ENCODE peak calls at places on chromosomes 4 and X, in four cellular contexts. O, E, A and Z are unnamed samples.

GRCh38 chrX:57680160-57680559 is at the start of gene NLRP2B:
- DNase-seq in A (no peak), O (no peak), E (no peak), Z (no peak)

GRCh38 chr4:121668368-121669162 is 28.2 kb downstream of the ANXA5 start:
- DNase-seq in O (no peak), A (no peak), E (no peak), Z (no peak)

GRCh38 chr4:108342325-108342986 is 173.7 kb upstream of the LEF1 start:
- DNase-seq in A (no peak), O (no peak), E (no peak), Z (no peak)

GRCh38 chr4:95317124-95317820 is 231.5 kb downstream of the UNC5C start:
- DNase-seq in E (no peak), O (no peak), A (no peak), Z (no peak)

GRCh38 chrX:131671714-131672113 is 127.8 kb downstream of the OR13H1 start:
- DNase-seq in A (no peak), O (no peak), E (no peak), Z (no peak)

GRCh38 chrX:11399481-11399880 is 106.3 kb downstream of the AMELX start:
- DNase-seq in A (no peak), E (no peak), O (no peak), Z (no peak)

GRCh38 chr4:117478702-117479101 is 393.3 kb upstream of the TRAM1L1 start:
- DNase-seq in O (no peak), A (no peak), E (no peak), Z (no peak)

GRCh38 chr4:183240581-183241321 is 79.3 kb downstream of the CLDN22 start:
- DNase-seq in O (peak; percentile 76), A (peak; percentile 40), E (no peak), Z (no peak)

GRCh38 chrX:2710041-2710471 is 19.0 kb downstream of the CD99 start:
- DNase-seq in O (peak; percentile 61), A (no peak), E (no peak), Z (no peak)

GRCh38 chr4:47829438-47829837 is 8.4 kb downstream of the CORIN start:
- DNase-seq in E (no peak), O (no peak), A (no peak), Z (no peak)

GRCh38 chr4:42568610-42569207 is 88.2 kb downstream of the ATP8A1 start:
- DNase-seq in E (peak; percentile 61), A (peak; percentile 49), O (peak; percentile 82), Z (no peak)

GRCh38 chr4:17577660-17578481 is 873 bp downstream of the LAP3 start:
- DNase-seq in A (peak; percentile 30), O (peak; percentile 61), E (peak; percentile 34), Z (peak; percentile 15)

GRCh38 chr4:52643846-52644245 is 15.3 kb downstream of the USP46 start:
- DNase-seq in A (peak; percentile 51), E (peak; percentile 58), O (no peak), Z (peak; percentile 77)

GRCh38 chr4:169024762-169025161 is 14.7 kb upstream of the CBR4 start:
- DNase-seq in E (no peak), O (no peak), A (no peak), Z (no peak)

GRCh38 chr4:22754091-22754490 is 61.4 kb downstream of the GBA3 start:
- DNase-seq in O (no peak), E (no peak), A (no peak), Z (no peak)

GRCh38 chr4:45554423-45554822 is 569.4 kb downstream of the GABRG1 start:
- DNase-seq in O (no peak), E (no peak), A (no peak), Z (no peak)

GRCh38 chrX:38232287-38232686 is 11.6 kb upstream of the SRPX start:
- DNase-seq in E (no peak), O (no peak), A (no peak), Z (no peak)

GRCh38 chr4:25161599-25161960 is 1.3 kb upstream of the SEPSECS start:
- DNase-seq in E (no peak), O (no peak), A (no peak), Z (no peak)

GRCh38 chrX:39869846-39870601 is 227.7 kb downstream of the BCOR start:
- DNase-seq in O (no peak), A (no peak), E (no peak), Z (no peak)

GRCh38 chrX:44871114-44871645 is 1.8 kb upstream of the KDM6A start:
- DNase-seq in A (no peak), E (no peak), O (peak; percentile 52), Z (no peak)

GRCh38 chr4:1667273-1667672 is 16.8 kb downstream of the FAM53A start:
- DNase-seq in O (no peak), E (no peak), A (no peak), Z (no peak)

GRCh38 chr4:123481034-123481433 is 84.4 kb downstream of the SPRY1 start:
- DNase-seq in A (no peak), E (no peak), O (no peak), Z (no peak)

GRCh38 chr4:891747-892146 is 40.4 kb downstream of the GAK start:
- DNase-seq in O (peak; percentile 86), E (no peak), A (no peak), Z (no peak)

GRCh38 chr4:11611868-11612267 is 183.2 kb upstream of the HS3ST1 start:
- DNase-seq in A (no peak), E (no peak), O (no peak), Z (no peak)

GRCh38 chr4:75781328-75781727 is 57.0 kb downstream of the USO1 start:
- DNase-seq in E (no peak), O (no peak), A (no peak), Z (no peak)

GRCh38 chrX:64192040-64192439 is 13.5 kb downstream of the AMER1 start:
- DNase-seq in A (no peak), O (no peak), E (no peak), Z (no peak)

GRCh38 chrX:72146527-72146926 is 14.8 kb upstream of the RTL5 start:
- DNase-seq in O (no peak), A (no peak), E (no peak), Z (no peak)

GRCh38 chrX:115367455-115367854 is 77.9 kb downstream of the LUZP4 start:
- DNase-seq in O (no peak), A (no peak), E (no peak), Z (peak; percentile 3)

GRCh38 chrX:115373308-115373707 is 83.8 kb downstream of the LUZP4 start:
- DNase-seq in E (no peak), O (peak; percentile 48), A (no peak), Z (no peak)

GRCh38 chrX:115367956-115368355 is 78.4 kb downstream of the LUZP4 start:
- DNase-seq in A (no peak), E (no peak), O (no peak), Z (no peak)

GRCh38 chrX:115366535-115366934 is 77.0 kb downstream of the LUZP4 start:
- DNase-seq in E (no peak), O (no peak), A (no peak), Z (no peak)

GRCh38 chrX:115372026-115372610 is 82.6 kb downstream of the LUZP4 start:
- DNase-seq in O (peak; percentile 57), A (no peak), E (no peak), Z (no peak)
- H3K4me3 ChIP-seq in O (no peak overlapping the region), A (no peak overlapping the region), E (no peak overlapping the region), Z (no peak overlapping the region)

GRCh38 chrX:14357314-14357713 is 172.0 kb upstream of the GLRA2 start:
- DNase-seq in O (no peak), E (no peak), A (no peak), Z (no peak)
- H3K4me3 ChIP-seq in O (no peak overlapping the region), E (no peak overlapping the region), A (no peak overlapping the region), Z (no peak overlapping the region)

GRCh38 chr4:173524218-173525117 is 5.6 kb downstream of the HAND2 start:
- DNase-seq in O (peak; percentile 61), E (no peak), A (no peak), Z (no peak)
- H3K4me3 ChIP-seq in O (no peak overlapping the region), E (peak overlapping the region; percentile 87), A (no peak overlapping the region), Z (peak overlapping the region; percentile 76)

GRCh38 chrX:149830192-149830873 is 48.6 kb downstream of the MAGEA9 start:
- DNase-seq in E (no peak), A (no peak), O (peak; percentile 88), Z (no peak)
- H3K4me3 ChIP-seq in E (peak overlapping the region; percentile 25), A (no peak overlapping the region), O (peak overlapping the region; percentile 74), Z (peak overlapping the region; percentile 65)

DNA sequence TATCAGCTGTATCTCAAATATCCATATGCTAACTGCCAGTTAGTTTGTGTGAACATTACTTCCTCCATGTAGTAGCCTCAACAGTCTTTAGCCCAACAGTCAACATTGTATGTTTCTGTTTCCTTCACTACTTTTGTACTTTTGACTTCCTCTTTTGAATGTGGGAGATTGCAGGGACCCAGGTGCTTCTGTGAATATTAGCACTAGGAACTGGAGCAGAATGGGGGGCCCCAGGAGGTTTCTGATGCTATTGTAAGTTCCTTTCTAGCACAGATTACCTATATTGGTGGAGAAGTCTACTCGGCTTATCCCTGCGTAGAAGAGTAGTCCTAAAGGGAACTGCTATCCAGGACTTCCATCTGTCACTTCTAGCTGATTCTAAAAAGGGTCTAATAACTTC is 2.3 kb downstream of the PLAC8 start:
- DNase-seq in O (no peak), E (no peak), A (no peak), Z (no peak)
- H3K4me3 ChIP-seq in O (no peak overlapping the region), E (no peak overlapping the region), A (no peak overlapping the region), Z (no peak overlapping the region)

GRCh38 chr4:19319607-19320006 is 932.1 kb upstream of the SLIT2 start:
- DNase-seq in A (no peak), E (no peak), O (no peak), Z (no peak)
- H3K4me3 ChIP-seq in A (no peak overlapping the region), E (no peak overlapping the region), O (no peak overlapping the region), Z (no peak overlapping the region)

DNA sequence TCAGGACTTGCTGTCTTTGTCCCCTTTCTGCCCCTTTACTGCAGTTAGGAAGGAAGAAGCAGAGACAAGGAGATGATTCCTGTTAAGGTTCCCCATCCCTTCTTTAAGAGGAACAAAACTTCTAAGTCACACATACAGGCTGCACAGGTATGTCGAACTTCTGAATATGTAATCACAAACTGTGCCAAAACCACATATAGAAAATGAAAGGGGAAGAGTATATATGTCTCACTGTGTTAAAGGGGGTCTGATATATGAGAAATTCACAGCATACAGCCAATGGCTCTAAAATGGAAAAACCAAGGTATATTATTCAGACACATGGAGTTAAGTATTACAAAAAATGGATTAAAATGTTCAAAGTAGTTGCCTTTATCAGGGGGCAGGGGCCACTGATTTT is 11.7 kb downstream of the CFAP97 start:
- DNase-seq in A (no peak), E (no peak), O (no peak), Z (no peak)
- H3K4me3 ChIP-seq in A (no peak overlapping the region), E (no peak overlapping the region), O (no peak overlapping the region), Z (no peak overlapping the region)

GRCh38 chr4:4864940-4865704 is 5.7 kb downstream of the MSX1 start:
- DNase-seq in A (no peak), O (peak; percentile 66), E (no peak), Z (no peak)
- H3K4me3 ChIP-seq in A (no peak overlapping the region), O (peak overlapping the region; percentile 77), E (no peak overlapping the region), Z (peak overlapping the region; percentile 63)